ENCODE peak calls at places on chromosomes 1 and 21, in eight cellular contexts. Y is EL, C is C1 segment of cervical spinal cord, L is NCI-H2107, I is neural crest cell, S is GM06990, J is AG09309, R is SK-MEL-5. F is an unnamed sample.

GRCh38 chr1:168689726-168690602 is 39.0 kb downstream of the DPT start:
- DNase-seq in C (no peak), L (no peak), Y (no peak), S (no peak), R (no peak), J (no peak), I (no peak), F (no peak)

GRCh38 chr21:36976882-36977651 is 10.6 kb upstream of the HLCS start:
- DNase-seq in L (peak), J (peak), C (no peak), S (peak), R (peak), Y (peak), I (peak), F (no peak)

GRCh38 chr21:30436986-30437385 is 3.1 kb upstream of the KRTAP15-1 start:
- DNase-seq in C (no peak), S (no peak), J (no peak), Y (no peak), L (no peak), R (no peak), I (no peak), F (no peak)

GRCh38 chr1:62194651-62195282 is at the start of gene L1TD1:
- DNase-seq in S (no peak), R (no peak), I (peak), L (no peak), Y (peak), C (no peak), J (no peak), F (no peak)

GRCh38 chr1:162904023-162904422 is 43.0 kb upstream of the CCDC190 start:
- DNase-seq in J (no peak), R (no peak), I (no peak), L (no peak), Y (no peak), C (no peak), S (no peak), F (no peak)

GRCh38 chr1:2413495-2414296 is 1.3 kb upstream of the PEX10 start:
- DNase-seq in Y (no peak), I (no peak), S (peak), J (no peak), C (no peak), R (peak), L (no peak), F (no peak)

GRCh38 chr1:64392109-64392508 is 77.8 kb upstream of the CACHD1 start:
- DNase-seq in S (no peak), I (no peak), J (no peak), R (no peak), Y (no peak), L (no peak), C (no peak), F (no peak)

GRCh38 chr1:40508375-40509341 is at the start of gene EXO5:
- DNase-seq in L (peak), Y (peak), C (peak), I (peak), R (peak), J (peak), S (peak), F (peak)

GRCh38 chr1:93839307-93839706 is 39.7 kb downstream of the DNTTIP2 start:
- DNase-seq in Y (peak), S (no peak), L (no peak), I (no peak), R (no peak), C (no peak), J (peak), F (no peak)

GRCh38 chr1:101438359-101438758 is 201.5 kb downstream of the S1PR1 start:
- DNase-seq in Y (peak), C (no peak), S (no peak), R (no peak), L (no peak), I (no peak), J (no peak), F (no peak)

GRCh38 chr21:35179990-35180557 is 131.0 kb upstream of the RUNX1 start:
- DNase-seq in S (no peak), L (no peak), C (no peak), R (no peak), Y (peak), J (no peak), I (no peak), F (no peak)

GRCh38 chr1:109083923-109084322 is 6.6 kb upstream of the TMEM167B start:
- DNase-seq in S (no peak), J (no peak), L (no peak), R (peak), I (peak), Y (no peak), C (peak), F (no peak)

GRCh38 chr1:172999349-172999748 is 51.4 kb downstream of the TNFSF18 start:
- DNase-seq in R (peak), L (no peak), C (no peak), Y (no peak), J (no peak), S (no peak), I (no peak), F (no peak)

F was measured in right lobe of liver.